ENCODE peak calls at places on chromosomes 3 and 15, in five cellular contexts. N is A549, M is uterus, R is ovary, H is heart left ventricle. D is an unnamed sample.

GRCh38 chr15:26804063-26804804 is 31.4 kb upstream of the GABRB3 start:
- DNase-seq in N (no peak), M (no peak), R (no peak), H (no peak), D (no peak)

GRCh38 chr3:24829632-24830229 is 335.1 kb upstream of the THRB start:
- DNase-seq in N (peak), M (peak), R (no peak), H (peak), D (no peak)

GRCh38 chr3:102979682-102980378 is 545.0 kb downstream of the ZPLD1 start:
- DNase-seq in N (peak), M (peak), R (peak), H (peak), D (no peak)

GRCh38 chr3:143206955-143207337 is 87.4 kb downstream of the CHST2 start:
- DNase-seq in N (no peak), M (no peak), R (no peak), H (no peak), D (no peak)

GRCh38 chr3:70811880-70812279 is 499.4 kb upstream of the MDFIC2 start:
- DNase-seq in N (no peak), M (no peak), R (no peak), H (no peak), D (no peak)

GRCh38 chr3:14863324-14864100 is 44.8 kb downstream of the FGD5 start:
- DNase-seq in N (no peak), M (no peak), R (no peak), H (no peak), D (no peak)

GRCh38 chr3:178300441-178300959 is 235.7 kb upstream of the KCNMB2 start:
- DNase-seq in N (no peak), M (no peak), R (no peak), H (no peak), D (no peak)

GRCh38 chr3:49377483-49377882 is 19.3 kb upstream of the GPX1 start:
- DNase-seq in N (no peak), M (no peak), R (no peak), H (no peak), D (no peak)

GRCh38 chr3:159861369-159861987 is 127.2 kb upstream of the IL12A start:
- DNase-seq in N (no peak), M (no peak), R (no peak), H (no peak), D (no peak)

GRCh38 chr3:137792633-137793271 is 28.6 kb downstream of the SOX14 start:
- DNase-seq in N (peak), M (no peak), R (peak), H (no peak), D (no peak)

GRCh38 chr15:60905587-60905986 is 323.5 kb downstream of the RORA start:
- DNase-seq in N (no peak), M (no peak), R (no peak), H (no peak), D (peak)

GRCh38 chr15:99108993-99109392 is 4.1 kb downstream of the SYNM start:
- DNase-seq in N (no peak), M (no peak), R (no peak), H (no peak), D (no peak)

GRCh38 chr15:79903137-79903536 is 6.3 kb upstream of the MTHFS start:
- DNase-seq in N (no peak), M (no peak), R (no peak), H (no peak), D (no peak)

GRCh38 chr3:66411436-66411835 is 89.4 kb downstream of the LRIG1 start:
- DNase-seq in N (no peak), M (no peak), R (no peak), H (no peak), D (no peak)

GRCh38 chr15:41820791-41821423 is 7.0 kb upstream of the JMJD7 start:
- DNase-seq in N (no peak), M (no peak), R (no peak), H (no peak), D (no peak)

GRCh38 chr3:14439501-14440167 is 37.2 kb downstream of the SLC6A6 start:
- DNase-seq in N (no peak), M (peak), R (peak), H (peak), D (no peak)

GRCh38 chr15:87981969-87982368 is 274.6 kb downstream of the NTRK3 start:
- DNase-seq in N (no peak), M (no peak), R (no peak), H (no peak), D (no peak)

GRCh38 chr3:173800154-173800553 is 402.6 kb downstream of the NLGN1 start:
- DNase-seq in N (no peak), M (no peak), R (no peak), H (no peak), D (no peak)

GRCh38 chr15:67823371-67824156 is 1.7 kb upstream of the SKOR1 start:
- DNase-seq in N (no peak), M (no peak), R (no peak), H (no peak), D (peak)

GRCh38 chr15:90957105-90957790 is 2.6 kb downstream of the RCCD1 start:
- DNase-seq in N (no peak), M (no peak), R (peak), H (no peak), D (no peak)

GRCh38 chr3:145620486-145620885 is 540.5 kb downstream of the PLOD2 start:
- DNase-seq in N (no peak), M (no peak), R (no peak), H (no peak), D (no peak)

GRCh38 chr3:31402118-31402517 is 130.6 kb upstream of the STT3B start:
- DNase-seq in N (no peak), M (no peak), R (no peak), H (no peak), D (no peak)

GRCh38 chr3:116034071-116034470 is 410.8 kb downstream of the GAP43 start:
- DNase-seq in N (no peak), M (no peak), R (no peak), H (no peak), D (no peak)

GRCh38 chr3:25856902-25857518 is 67.1 kb downstream of the OXSM start:
- DNase-seq in N (peak), M (no peak), R (no peak), H (no peak), D (no peak)

GRCh38 chr3:176430244-176430893 is 766.9 kb downstream of the TBL1XR1 start:
- DNase-seq in N (peak), M (no peak), R (no peak), H (no peak), D (no peak)
- TF ChIP-seq CTCF in N (peak), M (peak), R (peak), H (peak), D (peak)

DNA sequence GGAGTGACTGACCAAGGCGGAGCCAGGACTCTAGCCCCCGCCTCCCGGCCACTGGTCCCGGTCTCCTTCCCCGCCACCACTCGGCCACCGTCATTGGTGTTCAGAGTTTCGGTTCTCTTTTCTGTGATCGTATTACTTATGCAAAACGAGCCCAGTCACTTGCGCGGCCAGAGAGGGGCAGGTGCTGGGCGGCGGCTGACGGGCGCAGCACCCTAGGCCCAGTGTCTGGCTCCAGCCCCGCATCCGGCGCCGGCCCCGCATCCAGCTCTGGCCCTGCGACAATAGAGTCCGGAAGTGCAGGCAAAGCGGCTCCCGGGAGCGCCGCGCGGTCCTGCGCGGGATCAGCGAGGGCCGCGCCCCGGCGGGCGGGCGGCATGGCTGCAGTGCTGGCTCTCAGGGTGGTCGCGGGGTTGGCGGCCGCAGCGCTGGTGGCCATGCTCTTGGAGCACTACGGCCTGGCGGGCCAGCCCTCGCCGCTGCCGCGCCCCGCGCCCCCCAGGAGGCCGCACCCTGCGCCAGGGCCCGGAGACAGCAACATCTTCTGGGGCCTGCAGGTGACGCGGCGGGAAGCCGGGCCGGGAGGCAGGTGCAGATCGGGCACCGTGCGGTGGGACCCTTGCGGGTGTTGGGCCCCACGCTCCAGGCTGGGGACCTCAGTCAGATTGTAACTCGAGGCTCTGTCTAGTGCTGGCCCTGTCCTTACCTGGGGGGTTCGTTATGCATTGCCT is at the start of gene TMEM62:
- DNase-seq in N (peak), M (peak), R (peak), H (peak), D (peak)
- TF ChIP-seq POLR2A in N (peak), M (peak), R (no peak), H (peak), D (peak)

GRCh38 chr3:10164546-10165393 is at the start of gene IRAK2:
- DNase-seq in N (peak), M (peak), R (peak), H (peak), D (peak)

GRCh38 chr3:10173095-10173925 is 8.6 kb downstream of the IRAK2 start:
- DNase-seq in N (peak), M (no peak), R (no peak), H (no peak), D (no peak)

GRCh38 chr3:10170915-10171478 is 6.3 kb downstream of the IRAK2 start:
- DNase-seq in N (no peak), M (no peak), R (no peak), H (no peak), D (peak)

GRCh38 chr3:10166213-10166604 is 1.5 kb downstream of the IRAK2 start:
- DNase-seq in N (no peak), M (no peak), R (no peak), H (no peak), D (no peak)

GRCh38 chr3:10169000-10169496 is 4.3 kb downstream of the IRAK2 start:
- DNase-seq in N (peak), M (no peak), R (no peak), H (no peak), D (no peak)
- TF ChIP-seq CTCF in N (peak), M (no peak), R (no peak), H (no peak), D (no peak)

GRCh38 chr3:9916346-9916733 is 558 bp upstream of the IL17RC start:
- DNase-seq in N (no peak), M (no peak), R (no peak), H (no peak), D (no peak)

GRCh38 chr3:9915252-9916141 is 1.4 kb upstream of the IL17RC start:
- DNase-seq in N (no peak), M (peak), R (peak), H (peak), D (peak)

GRCh38 chr3:9917820-9918219 is 922 bp downstream of the IL17RC start:
- DNase-seq in N (no peak), M (no peak), R (peak), H (no peak), D (no peak)

GRCh38 chr3:9918261-9919038 is 1.6 kb downstream of the IL17RC start:
- DNase-seq in N (no peak), M (no peak), R (no peak), H (no peak), D (no peak)

DNA sequence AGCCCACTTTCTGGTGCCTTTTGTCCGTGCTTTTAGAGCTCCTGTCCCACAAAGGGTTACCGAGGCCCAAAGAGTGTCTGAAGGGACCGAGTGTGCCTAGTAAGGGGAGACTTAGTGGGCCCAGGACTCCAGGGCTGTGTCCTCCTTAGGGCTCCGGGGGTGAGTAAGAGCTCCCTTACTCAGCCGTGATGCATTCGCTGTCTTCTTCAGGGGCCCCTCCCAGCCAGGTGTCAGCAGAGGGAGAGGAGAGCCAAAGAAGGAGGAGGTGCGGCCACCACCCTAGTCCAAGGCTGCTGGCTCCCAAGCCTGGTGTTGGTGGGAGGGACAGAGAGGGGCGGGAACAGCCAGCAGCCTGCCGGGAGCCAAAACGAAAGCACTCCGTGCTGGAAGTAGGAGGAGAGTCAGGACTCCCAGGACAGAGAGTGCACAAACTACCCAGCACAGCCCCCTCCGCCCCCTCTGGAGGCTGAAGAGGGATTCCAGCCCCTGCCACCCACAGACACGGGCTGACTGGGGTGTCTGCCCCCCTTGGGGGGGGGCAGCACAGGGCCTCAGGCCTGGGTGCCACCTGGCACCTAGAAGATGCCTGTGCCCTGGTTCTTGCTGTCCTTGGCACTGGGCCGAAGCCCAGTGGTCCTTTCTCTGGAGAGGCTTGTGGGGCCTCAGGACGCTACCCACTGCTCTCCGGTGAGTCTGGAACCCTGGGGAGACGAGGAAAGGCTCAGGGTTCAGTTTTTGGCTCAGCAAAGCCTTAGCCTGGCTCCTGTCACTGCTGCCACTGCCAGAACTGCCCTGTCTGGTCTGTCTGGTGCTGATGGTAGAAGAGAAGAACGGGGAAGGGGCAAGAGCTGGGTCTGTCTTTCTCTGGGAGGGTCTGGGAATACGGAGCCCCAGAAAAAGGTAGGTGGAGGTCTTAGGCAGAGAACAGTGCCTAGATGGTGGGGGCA is at the start of gene IL17RC:
- DNase-seq in N (peak), M (peak), R (peak), H (peak), D (peak)
- TF ChIP-seq POLR2A in N (no peak), M (peak), R (peak), H (peak), D (peak)

DNA sequence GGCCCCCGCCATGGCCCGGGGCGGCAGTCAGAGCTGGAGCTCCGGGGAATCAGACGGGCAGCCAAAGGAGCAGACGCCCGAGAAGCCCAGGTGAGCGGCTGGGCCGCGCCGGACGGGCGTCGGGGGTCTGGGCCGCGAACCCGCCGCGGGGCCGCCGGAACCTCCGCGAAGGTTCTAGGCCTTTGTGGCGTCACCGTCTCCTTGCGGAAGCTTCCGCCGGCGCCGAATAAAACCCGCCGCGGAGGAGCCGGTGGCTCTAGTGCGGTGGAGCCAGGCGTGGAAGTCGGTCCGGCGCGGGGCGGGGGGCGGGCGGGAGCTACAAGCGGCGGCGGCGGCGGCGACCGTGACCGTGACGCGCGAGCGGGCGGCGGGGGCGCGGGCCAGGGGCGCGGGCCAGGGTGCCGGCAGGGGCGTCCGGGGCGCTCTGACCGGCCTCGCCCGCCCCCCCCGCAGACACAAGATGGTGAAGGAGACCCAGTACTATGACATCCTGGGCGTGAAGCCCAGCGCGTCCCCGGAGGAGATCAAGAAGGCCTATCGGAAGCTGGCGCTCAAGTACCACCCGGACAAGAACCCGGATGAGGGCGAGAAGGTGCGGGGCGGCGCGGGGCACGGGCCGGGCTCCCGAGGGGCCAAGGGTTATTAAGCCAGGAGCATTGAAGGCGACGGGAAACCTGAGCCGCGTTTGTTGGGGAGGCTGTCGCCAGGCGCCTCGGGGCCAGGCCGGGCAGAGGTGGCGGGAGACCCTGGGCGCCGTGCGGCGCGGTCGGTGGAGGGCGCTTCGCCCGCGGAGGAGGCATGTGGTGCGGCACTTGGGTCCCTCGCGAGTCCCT is at the start of gene DNAJA4:
- DNase-seq in N (no peak), M (peak), R (peak), H (peak), D (peak)
- TF ChIP-seq CTCF in N (no peak), M (no peak), R (no peak), H (peak), D (peak)

DNA sequence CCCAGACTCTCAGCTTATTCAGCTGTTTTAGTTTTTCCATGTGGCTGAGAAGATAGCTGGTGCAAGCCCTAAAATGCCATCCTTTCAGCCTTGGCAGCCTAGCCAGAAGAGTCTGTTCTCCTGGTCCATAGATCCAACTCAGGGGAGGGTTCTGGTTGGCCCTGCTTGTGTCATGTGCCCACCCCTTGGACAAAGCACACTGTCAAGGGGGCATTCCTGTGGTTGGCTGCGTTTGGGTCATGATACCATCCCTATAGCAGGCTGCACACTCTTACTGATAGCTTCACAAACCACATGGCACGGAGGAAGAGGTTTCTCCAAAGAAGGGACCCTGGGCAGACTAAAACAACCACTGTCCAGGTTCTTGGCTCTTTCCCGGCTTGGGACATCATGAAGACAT is 8.4 kb upstream of the FSTL1 start:
- DNase-seq in N (no peak), M (no peak), R (no peak), H (no peak), D (no peak)
- TF ChIP-seq POLR2A in N (no peak), M (no peak), R (no peak), H (no peak), D (no peak)

GRCh38 chr15:62392411-62392810 is 227.3 kb upstream of the C2CD4B start:
- DNase-seq in N (peak), M (no peak), R (no peak), H (no peak), D (peak)
- TF ChIP-seq CTCF in N (no peak), M (no peak), R (no peak), H (no peak), D (no peak)